ENCODE peak calls at places on chromosome 2, in eight cellular contexts. C, V, B, U, Y, Z, M and O are unnamed samples.

GRCh38 chr2:109209412-109209811 is 80.4 kb downstream of the SH3RF3 start:
- DNase-seq in M (no peak), U (no peak), Z (no peak), Y (peak; percentile 49), B (no peak), C (no peak), V (no peak), O (peak; percentile 27)

GRCh38 chr2:69764286-69765058 is 22.5 kb downstream of the ANXA4 start:
- DNase-seq in C (no peak), M (no peak), B (no peak), U (peak; percentile 51), V (no peak), Z (no peak), Y (no peak), O (no peak)

GRCh38 chr2:203164311-203164935 is 74.4 kb upstream of the CYP20A1 start:
- DNase-seq in U (no peak), Y (no peak), B (no peak), M (no peak), Z (no peak), C (no peak), V (no peak), O (no peak)

GRCh38 chr2:148065936-148066335 is 45.0 kb downstream of the MBD5 start:
- DNase-seq in Z (no peak), B (no peak), V (no peak), C (no peak), Y (no peak), U (no peak), M (no peak), O (no peak)

GRCh38 chr2:190882831-190883582 is 2.4 kb downstream of the GLS start:
- DNase-seq in Y (no peak), V (no peak), M (no peak), U (peak; percentile 56), Z (no peak), C (no peak), B (no peak), O (peak; percentile 79)

GRCh38 chr2:43138441-43138840 is 88.0 kb downstream of the ZFP36L2 start:
- DNase-seq in B (no peak), Y (no peak), M (no peak), U (no peak), V (no peak), Z (no peak), C (no peak), O (no peak)

GRCh38 chr2:48965204-48965603 is 189.1 kb downstream of the FSHR start:
- DNase-seq in U (no peak), B (no peak), V (no peak), M (no peak), C (no peak), Y (no peak), Z (no peak), O (no peak)

GRCh38 chr2:17538844-17539554 is 1.5 kb upstream of the VSNL1 start:
- DNase-seq in Z (peak; percentile 86), Y (no peak), U (no peak), M (no peak), B (peak; percentile 79), C (no peak), V (peak; percentile 90), O (no peak)

GRCh38 chr2:27901219-27901618 is 10.7 kb downstream of the BABAM2 start:
- DNase-seq in B (no peak), U (peak; percentile 19), Y (no peak), C (no peak), Z (no peak), V (no peak), M (peak; percentile 22), O (no peak)